ENCODE peak calls at places on chromosomes 4 and X, in ten cellular contexts. Y is hepatocyte, I is osteoblast, C is H1, E is IMR-90, G is neural progenitor cell, Q is mesenchymal stem cell, F is GM23338, O is PC-3, T is SK-N-SH. N is an unnamed sample.

GRCh38 chrX:96684339-96685204 is at the start of gene DIAPH2:
- DNase-seq in Y (peak), I (peak), C (peak), E (peak), G (peak), Q (peak), F (peak), O (peak), T (peak), N (peak)

GRCh38 chr4:176902710-176903323 is 110.1 kb upstream of the VEGFC start:
- DNase-seq in Y (no peak), I (peak), C (no peak), E (peak), G (no peak), Q (peak), F (no peak), O (peak), T (no peak), N (peak)

GRCh38 chrX:48003367-48003757 is 427 bp downstream of the ZNF182 start:
- DNase-seq in Y (no peak), I (no peak), C (no peak), E (no peak), G (peak), Q (no peak), F (no peak), O (no peak), T (peak), N (no peak)

GRCh38 chr4:56627985-56628384 is 53.1 kb downstream of the HOPX start:
- DNase-seq in Y (no peak), I (no peak), C (no peak), E (peak), G (no peak), Q (peak), F (no peak), O (no peak), T (no peak), N (no peak)

GRCh38 chr4:99208719-99209075 is 10.3 kb downstream of the ADH6 start:
- DNase-seq in Y (no peak), I (no peak), C (no peak), E (no peak), G (no peak), Q (no peak), F (peak), O (no peak), T (no peak), N (no peak)

GRCh38 chr4:60189286-60189685 is 1010.8 kb upstream of the ADGRL3 start:
- DNase-seq in Y (no peak), I (no peak), C (no peak), E (no peak), G (no peak), Q (no peak), F (no peak), O (no peak), T (no peak), N (no peak)

GRCh38 chr4:127370495-127371069 is 262.2 kb upstream of the INTU start:
- DNase-seq in Y (peak), I (peak), C (no peak), E (peak), G (no peak), Q (peak), F (no peak), O (no peak), T (no peak), N (no peak)

GRCh38 chr4:152004801-152005200 is 244.0 kb upstream of the GATB start:
- DNase-seq in Y (no peak), I (no peak), C (no peak), E (no peak), G (no peak), Q (no peak), F (no peak), O (no peak), T (no peak), N (no peak)

GRCh38 chrX:110317079-110317819 is 636 bp downstream of the AMMECR1 start:
- DNase-seq in Y (peak), I (peak), C (no peak), E (no peak), G (peak), Q (peak), F (peak), O (no peak), T (peak), N (no peak)

GRCh38 chr4:122827258-122827887 is 742 bp downstream of the FGF2 start:
- DNase-seq in Y (peak), I (peak), C (no peak), E (peak), G (peak), Q (peak), F (peak), O (peak), T (peak), N (peak)

GRCh38 chrX:136168929-136169735 is 21.8 kb downstream of the FHL1 start:
- DNase-seq in Y (peak), I (no peak), C (peak), E (peak), G (peak), Q (peak), F (peak), O (peak), T (peak), N (peak)

GRCh38 chr4:113820164-113820563 is 58.6 kb upstream of the CAMK2D start:
- DNase-seq in Y (no peak), I (no peak), C (no peak), E (peak), G (no peak), Q (no peak), F (no peak), O (no peak), T (no peak), N (no peak)

GRCh38 chr4:174037049-174037448 is 246.4 kb downstream of the FBXO8 start:
- DNase-seq in Y (no peak), I (peak), C (no peak), E (no peak), G (no peak), Q (no peak), F (no peak), O (no peak), T (no peak), N (no peak)

GRCh38 chr4:79201976-79202375 is 123.9 kb downstream of the NAA11 start:
- DNase-seq in Y (no peak), I (no peak), C (no peak), E (no peak), G (no peak), Q (no peak), F (no peak), O (no peak), T (no peak), N (no peak)

GRCh38 chrX:123155327-123155726 is 28.8 kb upstream of the GRIA3 start:
- DNase-seq in Y (no peak), I (no peak), C (no peak), E (no peak), G (no peak), Q (no peak), F (no peak), O (peak), T (no peak), N (peak)

GRCh38 chrX:9515973-9516538 is 51.2 kb downstream of the TBL1X start:
- DNase-seq in Y (no peak), I (no peak), C (no peak), E (no peak), G (no peak), Q (no peak), F (no peak), O (no peak), T (no peak), N (no peak)

GRCh38 chrX:102715967-102716366 is 3.7 kb downstream of the GPRASP2 start:
- DNase-seq in Y (no peak), I (peak), C (no peak), E (no peak), G (no peak), Q (no peak), F (no peak), O (no peak), T (no peak), N (no peak)

GRCh38 chr4:111454961-111455360 is 690.3 kb upstream of the FAM241A start:
- DNase-seq in Y (peak), I (no peak), C (peak), E (no peak), G (no peak), Q (no peak), F (peak), O (no peak), T (no peak), N (no peak)

GRCh38 chr4:90184560-90184959 is 57.4 kb downstream of the CCSER1 start:
- DNase-seq in Y (no peak), I (no peak), C (no peak), E (no peak), G (no peak), Q (no peak), F (peak), O (no peak), T (no peak), N (no peak)

GRCh38 chrX:136065044-136065671 is 79.9 kb downstream of the SLC9A6 start:
- DNase-seq in Y (no peak), I (no peak), C (no peak), E (peak), G (no peak), Q (peak), F (no peak), O (peak), T (no peak), N (no peak)

GRCh38 chr4:177242651-177243296 is 66.9 kb upstream of the NEIL3 start:
- DNase-seq in Y (no peak), I (no peak), C (no peak), E (peak), G (no peak), Q (no peak), F (no peak), O (no peak), T (no peak), N (no peak)

GRCh38 chrX:42686706-42687105 is 91.3 kb downstream of the PPP1R2C start:
- DNase-seq in Y (no peak), I (no peak), C (no peak), E (no peak), G (no peak), Q (no peak), F (no peak), O (no peak), T (no peak), N (peak)

GRCh38 chrX:74585766-74586165 is 28.7 kb downstream of the RLIM start:
- DNase-seq in Y (no peak), I (no peak), C (no peak), E (no peak), G (no peak), Q (no peak), F (no peak), O (no peak), T (no peak), N (no peak)

GRCh38 chr4:19831644-19832285 is 419.9 kb upstream of the SLIT2 start:
- DNase-seq in Y (no peak), I (peak), C (no peak), E (peak), G (no peak), Q (peak), F (no peak), O (peak), T (no peak), N (no peak)

GRCh38 chr4:165248102-165248501 is 40.7 kb downstream of the KLHL2 start:
- DNase-seq in Y (no peak), I (no peak), C (no peak), E (no peak), G (no peak), Q (no peak), F (no peak), O (no peak), T (no peak), N (no peak)

GRCh38 chrX:130974323-130974722 is 71.3 kb upstream of the ENOX2 start:
- DNase-seq in Y (no peak), I (no peak), C (no peak), E (peak), G (no peak), Q (peak), F (no peak), O (peak), T (no peak), N (peak)

GRCh38 chrX:43862434-43862833 is 19.8 kb downstream of the MAOB start:
- DNase-seq in Y (no peak), I (no peak), C (no peak), E (no peak), G (no peak), Q (no peak), F (no peak), O (no peak), T (no peak), N (no peak)

GRCh38 chr4:99438578-99438875 is 3.4 kb upstream of the ADH7 start:
- DNase-seq in Y (no peak), I (no peak), C (no peak), E (no peak), G (no peak), Q (no peak), F (no peak), O (no peak), T (no peak), N (no peak)

GRCh38 chr4:103626296-103626695 is 93.5 kb downstream of the TACR3 start:
- DNase-seq in Y (no peak), I (no peak), C (no peak), E (no peak), G (no peak), Q (no peak), F (peak), O (no peak), T (no peak), N (no peak)

GRCh38 chr4:171646984-171647383 is 166.2 kb upstream of the GALNTL6 start:
- DNase-seq in Y (no peak), I (no peak), C (no peak), E (no peak), G (no peak), Q (no peak), F (no peak), O (no peak), T (no peak), N (no peak)

GRCh38 chr4:126775485-126776106 is 857.2 kb upstream of the INTU start:
- DNase-seq in Y (no peak), I (no peak), C (no peak), E (no peak), G (no peak), Q (no peak), F (no peak), O (no peak), T (no peak), N (no peak)

GRCh38 chr4:15100380-15100779 is 98.1 kb downstream of the CPEB2 start:
- DNase-seq in Y (no peak), I (no peak), C (no peak), E (no peak), G (no peak), Q (no peak), F (no peak), O (no peak), T (no peak), N (no peak)
- H2AFZ ChIP-seq in Y (no peak), I (no peak), C (no peak), E (no peak), G (no peak), Q (no peak), F (no peak), O (no peak), T (no peak), N (no peak)

GRCh38 chrX:107741318-107741813 is 34.2 kb downstream of the TSC22D3 start:
- DNase-seq in Y (no peak), I (no peak), C (no peak), E (no peak), G (no peak), Q (no peak), F (no peak), O (no peak), T (no peak), N (no peak)
- H2AFZ ChIP-seq in Y (no peak), I (no peak), C (no peak), E (no peak), G (peak), Q (no peak), F (no peak), O (peak), T (no peak), N (no peak)

GRCh38 chrX:39752820-39753219 is 344.9 kb downstream of the BCOR start:
- DNase-seq in Y (peak), I (no peak), C (no peak), E (peak), G (no peak), Q (peak), F (no peak), O (peak), T (no peak), N (no peak)
- H2AFZ ChIP-seq in Y (no peak), I (no peak), C (no peak), E (no peak), G (no peak), Q (no peak), F (no peak), O (no peak), T (no peak), N (no peak)

GRCh38 chr4:139810710-139811109 is 145.1 kb downstream of the MGST2 start:
- DNase-seq in Y (no peak), I (no peak), C (no peak), E (no peak), G (no peak), Q (no peak), F (no peak), O (no peak), T (no peak), N (no peak)

GRCh38 chr4:139809207-139810157 is 143.9 kb downstream of the MGST2 start:
- DNase-seq in Y (no peak), I (peak), C (no peak), E (no peak), G (no peak), Q (no peak), F (no peak), O (no peak), T (no peak), N (no peak)

GRCh38 chr4:139806929-139807328 is 141.3 kb downstream of the MGST2 start:
- DNase-seq in Y (no peak), I (no peak), C (no peak), E (no peak), G (no peak), Q (no peak), F (no peak), O (no peak), T (no peak), N (no peak)

GRCh38 chr4:139807483-139807882 is 141.9 kb downstream of the MGST2 start:
- DNase-seq in Y (no peak), I (no peak), C (no peak), E (no peak), G (no peak), Q (no peak), F (no peak), O (no peak), T (no peak), N (no peak)

GRCh38 chr4:139808381-139809206 is 143.0 kb downstream of the MGST2 start:
- DNase-seq in Y (no peak), I (no peak), C (no peak), E (peak), G (peak), Q (peak), F (no peak), O (no peak), T (no peak), N (no peak)
- H2AFZ ChIP-seq in Y (no peak), I (no peak), C (no peak), E (peak), G (no peak), Q (no peak), F (no peak), O (no peak), T (no peak), N (no peak)

DNA sequence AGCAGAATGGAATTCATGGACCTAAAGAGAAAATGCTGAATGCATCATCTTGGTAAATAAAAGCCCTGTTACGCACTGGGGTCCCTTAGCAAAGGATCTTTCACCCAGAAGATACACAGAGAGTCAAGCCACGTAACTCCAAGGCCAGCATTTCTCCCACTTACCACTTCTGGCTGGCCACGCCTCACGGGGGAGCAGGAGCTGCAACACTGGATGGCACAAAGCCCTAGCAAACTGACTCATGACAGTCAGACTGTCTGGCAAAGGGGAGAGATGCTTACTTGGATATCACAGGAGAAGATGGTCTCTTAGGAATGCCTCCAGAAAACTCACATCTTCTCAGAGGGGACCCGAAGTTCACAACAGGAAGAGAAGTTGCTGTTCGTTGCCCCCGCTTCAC is 51.4 kb upstream of the BCLAF3 start:
- DNase-seq in Y (no peak), I (no peak), C (no peak), E (no peak), G (no peak), Q (no peak), F (no peak), O (peak), T (no peak), N (no peak)
- H2AFZ ChIP-seq in Y (no peak), I (no peak), C (no peak), E (no peak), G (no peak), Q (no peak), F (no peak), O (no peak), T (peak), N (no peak)